ENCODE peak calls at places on chromosome 15, in four cellular contexts. H, S, R and Z are unnamed samples.

GRCh38 chr15:70596354-70597055 is 166.9 kb downstream of the UACA start:
- DNase-seq in H (no peak), S (peak; percentile 91), R (no peak), Z (peak; percentile 88)

GRCh38 chr15:51318382-51319150 is 19.8 kb downstream of the CYP19A1 start:
- DNase-seq in H (no peak), S (no peak), R (no peak), Z (peak; percentile 23)

GRCh38 chr15:51382787-51383186 is 41.3 kb downstream of the GLDN start:
- DNase-seq in H (peak; percentile 81), S (peak; percentile 53), R (peak; percentile 36), Z (peak; percentile 58)

GRCh38 chr15:90901799-90902655 is 1.1 kb upstream of the MAN2A2 start:
- DNase-seq in H (peak; percentile 84), S (peak; percentile 78), R (peak; percentile 71), Z (peak; percentile 85)

GRCh38 chr15:89462198-89462912 is 34.0 kb downstream of the RHCG start:
- DNase-seq in H (no peak), S (peak; percentile 23), R (no peak), Z (no peak)

GRCh38 chr15:101308604-101309435 is 13.8 kb upstream of the SNRPA1 start:
- DNase-seq in H (no peak), S (no peak), R (no peak), Z (no peak)

GRCh38 chr15:57297163-57297593 is 79.1 kb upstream of the CGNL1 start:
- DNase-seq in H (peak; percentile 37), S (no peak), R (no peak), Z (no peak)

GRCh38 chr15:75067123-75067854 is 43.9 kb downstream of the PPCDC start:
- DNase-seq in H (no peak), S (peak; percentile 73), R (no peak), Z (peak; percentile 56)

GRCh38 chr15:75577401-75578205 is 1.5 kb downstream of the PTPN9 start:
- DNase-seq in H (no peak), S (peak; percentile 28), R (peak; percentile 5), Z (peak; percentile 39)

GRCh38 chr15:100879461-100880138 is at the start of gene ALDH1A3:
- DNase-seq in H (no peak), S (peak; percentile 16), R (no peak), Z (peak; percentile 48)

GRCh38 chr15:85748729-85749128 is 46.0 kb downstream of the KLHL25 start:
- DNase-seq in H (peak; percentile 67), S (no peak), R (no peak), Z (no peak)

GRCh38 chr15:85748176-85748575 is 46.5 kb downstream of the KLHL25 start:
- DNase-seq in H (no peak), S (no peak), R (no peak), Z (no peak)

GRCh38 chr15:85750807-85751730 is 43.7 kb downstream of the KLHL25 start:
- DNase-seq in H (peak; percentile 75), S (no peak), R (no peak), Z (no peak)

GRCh38 chr15:85750319-85750806 is 44.4 kb downstream of the KLHL25 start:
- DNase-seq in H (peak; percentile 32), S (peak; percentile 8), R (no peak), Z (no peak)

GRCh38 chr15:85749261-85750151 is 45.2 kb downstream of the KLHL25 start:
- DNase-seq in H (no peak), S (peak; percentile 8), R (no peak), Z (no peak)
- H3K4me3 ChIP-seq in H (no peak overlapping the region), S (no peak overlapping the region), R (no peak overlapping the region), Z (peak overlapping the region; percentile 65)

GRCh38 chr15:73069109-73069508 is 16.8 kb downstream of the NEO1 start:
- DNase-seq in H (no peak), S (no peak), R (no peak), Z (no peak)

GRCh38 chr15:73074241-73074640 is 22.0 kb downstream of the NEO1 start:
- DNase-seq in H (no peak), S (no peak), R (no peak), Z (no peak)

GRCh38 chr15:73078291-73078690 is 26.0 kb downstream of the NEO1 start:
- DNase-seq in H (no peak), S (no peak), R (no peak), Z (no peak)

GRCh38 chr15:73075151-73075859 is 23.0 kb downstream of the NEO1 start:
- DNase-seq in H (no peak), S (no peak), R (no peak), Z (no peak)

DNA sequence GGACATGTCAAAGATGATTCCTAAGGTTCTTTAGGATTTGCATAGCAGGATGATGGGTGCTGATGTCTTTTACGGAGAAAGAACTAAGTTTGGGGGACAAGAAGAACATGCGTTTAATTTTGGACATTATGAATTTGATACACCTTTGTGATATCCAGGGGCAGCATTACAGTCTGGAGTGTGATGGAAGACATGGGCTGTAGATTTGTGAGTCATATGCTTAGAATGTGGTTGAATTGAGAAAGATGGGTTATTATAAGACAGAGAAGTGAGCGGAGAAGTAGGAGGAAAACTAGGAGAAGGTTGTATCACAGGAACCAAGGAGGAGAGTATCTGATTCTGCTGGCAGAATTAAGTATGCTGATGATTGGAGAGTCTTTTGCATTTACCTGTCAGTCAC is 20.6 kb downstream of the NEO1 start:
- DNase-seq in H (no peak), S (no peak), R (no peak), Z (no peak)
- H2BK5ac ChIP-seq in H (no peak overlapping the region), S (no peak overlapping the region), R (no peak overlapping the region), Z (no peak overlapping the region)

GRCh38 chr15:85607842-85608241 is 186.9 kb downstream of the KLHL25 start:
- DNase-seq in H (no peak), S (peak; percentile 93), R (no peak), Z (peak; percentile 78)
- H3K4me3 ChIP-seq in H (no peak overlapping the region), S (no peak overlapping the region), R (no peak overlapping the region), Z (peak overlapping the region; percentile 3)

DNA sequence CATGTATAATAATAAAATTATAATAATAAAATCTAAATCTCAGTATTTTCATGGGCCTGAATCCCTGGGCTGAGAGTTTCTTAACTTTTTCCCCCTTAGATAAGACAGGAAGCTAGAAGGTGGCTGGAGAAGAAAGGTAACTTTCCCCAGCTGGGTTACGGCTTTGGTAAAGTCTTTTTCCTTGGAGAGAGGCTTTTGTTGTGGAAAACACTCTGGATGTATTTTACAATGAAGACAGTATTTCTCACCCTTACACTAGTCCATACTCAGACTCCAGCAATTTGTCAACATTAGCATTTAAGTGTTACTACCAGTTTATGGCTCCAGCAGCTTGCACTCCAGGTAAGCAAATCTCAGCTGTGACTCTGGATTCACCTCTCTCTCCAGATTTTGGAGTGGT is 34.9 kb downstream of the APH1B start:
- DNase-seq in H (peak; percentile 42), S (no peak), R (no peak), Z (no peak)
- H2BK5ac ChIP-seq in H (no peak overlapping the region), S (no peak overlapping the region), R (no peak overlapping the region), Z (no peak overlapping the region)

DNA sequence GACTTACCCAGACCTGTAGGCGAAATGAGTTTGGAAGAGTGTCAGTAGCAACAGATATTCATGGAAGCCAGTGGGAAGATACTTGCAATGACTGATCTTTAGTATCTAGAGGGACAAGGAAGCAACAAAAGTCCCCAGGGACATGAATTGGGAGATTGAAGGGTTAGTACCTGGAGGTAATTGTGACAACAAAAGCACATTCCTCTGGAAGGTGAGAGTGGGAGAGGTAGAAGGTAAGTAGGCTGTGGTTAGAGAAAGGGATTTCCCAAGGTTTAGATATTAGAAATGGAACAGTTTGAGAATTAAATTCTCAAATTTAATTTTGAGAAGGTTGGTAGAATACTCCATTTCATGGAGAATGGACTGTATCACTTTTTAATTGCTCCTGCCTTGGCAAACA is 191.4 kb downstream of the AKAP13 start:
- DNase-seq in H (peak; percentile 45), S (no peak), R (no peak), Z (no peak)
- H3K4me3 ChIP-seq in H (no peak overlapping the region), S (no peak overlapping the region), R (no peak overlapping the region), Z (no peak overlapping the region)

GRCh38 chr15:81304226-81304625 is 19.7 kb downstream of the STARD5 start:
- DNase-seq in H (no peak), S (peak; percentile 80), R (no peak), Z (peak; percentile 82)
- H2BK5ac ChIP-seq in H (no peak overlapping the region), S (peak overlapping the region; percentile 46), R (no peak overlapping the region), Z (no peak overlapping the region)